ENCODE peak calls at places on chromosomes 4 and X, in seven cellular contexts. F is NB4, O is adrenal gland, K is H9, N is HFFc6, V is lung, A is endothelial cell. R is an unnamed sample.

GRCh38 chrX:30957753-30958152 is 68.7 kb upstream of the TAB3 start:
- DNase-seq in A (no peak), V (no peak), F (no peak), O (peak), N (peak), K (no peak), R (no peak)

GRCh38 chrX:14920196-14920595 is 47.0 kb downstream of the MOSPD2 start:
- DNase-seq in K (no peak), N (peak), A (no peak), F (no peak), V (no peak), O (no peak), R (peak)

GRCh38 chrX:39996561-39996960 is 101.2 kb downstream of the BCOR start:
- DNase-seq in A (no peak), V (no peak), F (no peak), N (no peak), K (no peak), O (no peak), R (no peak)

GRCh38 chr4:6180841-6181631 is 19.3 kb downstream of the JAKMIP1 start:
- DNase-seq in V (no peak), N (no peak), F (no peak), A (no peak), O (no peak), K (no peak), R (no peak)

GRCh38 chr4:140049924-140050681 is 103.9 kb downstream of the MAML3 start:
- DNase-seq in F (peak), N (no peak), K (peak), A (peak), V (no peak), O (no peak), R (no peak)

GRCh38 chr4:19346636-19347035 is 905.1 kb upstream of the SLIT2 start:
- DNase-seq in A (no peak), N (no peak), K (no peak), F (no peak), O (no peak), V (no peak), R (no peak)

GRCh38 chr4:185865901-185866328 is 53.9 kb upstream of the SORBS2 start:
- DNase-seq in A (no peak), K (no peak), F (no peak), N (peak), O (no peak), V (no peak), R (no peak)

GRCh38 chr4:86556791-86557415 is 37.2 kb upstream of the PTPN13 start:
- DNase-seq in V (no peak), K (no peak), N (no peak), O (no peak), F (peak), A (no peak), R (peak)

GRCh38 chrX:10109695-10110094 is 47.1 kb upstream of the CLCN4 start:
- DNase-seq in F (no peak), V (peak), N (no peak), K (no peak), O (peak), A (no peak), R (no peak)

GRCh38 chrX:134244043-134244442 is 7.1 kb downstream of the CCDC160 start:
- DNase-seq in V (no peak), F (no peak), O (no peak), A (no peak), K (no peak), N (no peak), R (no peak)

GRCh38 chr4:155400893-155401292 is 24.1 kb upstream of the MAP9 start:
- DNase-seq in K (no peak), V (no peak), N (no peak), F (no peak), A (no peak), O (no peak), R (no peak)

GRCh38 chrX:153765138-153766079 is 1.4 kb downstream of the PLXNB3 start:
- DNase-seq in V (no peak), N (no peak), K (peak), F (no peak), A (peak), O (peak), R (no peak)

GRCh38 chrX:2710496-2710895 is 19.4 kb downstream of the CD99 start:
- DNase-seq in K (no peak), A (no peak), O (no peak), V (no peak), F (no peak), N (no peak), R (no peak)

GRCh38 chrX:148572332-148572731 is 71.9 kb downstream of the AFF2 start:
- DNase-seq in F (peak), K (no peak), V (no peak), O (no peak), N (no peak), A (no peak), R (no peak)

GRCh38 chr4:162952232-162952631 is 214.5 kb downstream of the NAF1 start:
- DNase-seq in K (no peak), F (peak), A (no peak), O (peak), N (no peak), V (no peak), R (no peak)

GRCh38 chrX:8738588-8739189 is 6.8 kb upstream of the ANOS1 start:
- DNase-seq in F (peak), N (no peak), V (peak), A (peak), K (no peak), O (peak), R (no peak)

GRCh38 chr4:120554086-120554485 is 368.4 kb downstream of the PRDM5 start:
- DNase-seq in F (no peak), N (no peak), O (no peak), V (no peak), A (no peak), K (no peak), R (no peak)

GRCh38 chrX:151082077-151082948 is 94.1 kb upstream of the GPR50 start:
- DNase-seq in N (peak), K (peak), A (peak), O (peak), F (peak), V (peak), R (no peak)

DNA sequence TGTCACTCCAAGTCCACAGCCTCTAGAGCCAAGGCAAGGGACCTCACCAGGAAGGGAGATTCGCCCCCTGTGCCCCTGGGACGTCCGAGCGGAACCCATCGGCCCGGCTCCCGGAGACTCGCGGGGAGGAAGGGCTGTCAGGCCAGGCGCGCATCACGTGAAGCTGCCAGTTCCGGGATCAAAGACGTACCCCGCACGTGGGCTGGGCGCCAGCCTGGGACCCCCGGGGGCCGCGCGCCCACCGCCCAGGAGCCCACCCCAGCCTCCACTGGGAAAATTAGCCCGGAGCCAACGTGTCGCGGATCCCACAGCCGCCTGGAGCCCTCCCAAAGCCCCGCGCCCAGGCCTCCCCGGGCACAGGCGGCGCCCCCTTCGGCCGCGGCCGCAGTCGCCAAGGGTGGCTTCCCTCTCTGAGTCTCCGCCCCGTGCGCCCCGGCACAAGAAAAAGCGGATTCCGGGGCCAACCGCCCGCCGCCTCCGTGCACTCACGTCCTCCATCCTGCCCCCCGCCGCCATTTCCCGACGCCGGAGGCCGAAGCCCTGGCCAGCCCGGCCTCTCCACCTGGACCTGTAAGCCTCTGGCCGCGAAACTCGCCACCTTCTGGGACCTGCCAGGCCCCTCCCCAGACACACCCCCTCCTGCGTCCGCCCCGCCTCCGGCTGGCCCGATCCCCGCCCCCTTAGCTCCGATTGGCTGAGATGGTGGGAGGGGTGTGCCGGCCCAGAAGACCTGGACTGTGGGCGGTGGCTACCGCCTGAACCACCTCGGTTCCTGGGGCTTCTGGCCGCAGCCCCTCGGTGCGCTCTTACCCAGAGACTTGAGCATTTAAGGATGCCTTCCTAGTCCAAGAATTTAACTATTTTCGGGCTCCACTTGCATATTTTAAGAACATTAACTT is at the start of gene TMEM192:
- DNase-seq in A (peak), V (peak), O (peak), N (peak), F (peak), K (peak), R (peak)
- TF ChIP-seq CTCF in A (no peak), V (no peak), O (peak), N (no peak), F (peak), K (peak), R (no peak)

GRCh38 chrX:152635941-152636340 is 1.8 kb upstream of the GABRQ start:
- DNase-seq in N (peak), F (peak), A (peak), O (peak), K (peak), V (no peak), R (no peak)
- TF ChIP-seq CTCF in N (peak), F (peak), A (peak), O (peak), K (peak), V (no peak), R (peak)

GRCh38 chr4:98779021-98779420 is 120.6 kb upstream of the TSPAN5 start:
- DNase-seq in N (no peak), F (no peak), V (no peak), A (no peak), O (no peak), K (no peak), R (no peak)

GRCh38 chr4:98780111-98780549 is 121.7 kb upstream of the TSPAN5 start:
- DNase-seq in N (no peak), F (no peak), A (no peak), K (no peak), V (no peak), O (no peak), R (no peak)

GRCh38 chr4:98781641-98782348 is 123.4 kb upstream of the TSPAN5 start:
- DNase-seq in V (no peak), O (no peak), N (no peak), K (no peak), A (no peak), F (no peak), R (no peak)

GRCh38 chr4:98778206-98778605 is 119.8 kb upstream of the TSPAN5 start:
- DNase-seq in O (no peak), A (no peak), N (peak), K (no peak), V (no peak), F (peak), R (peak)

DNA sequence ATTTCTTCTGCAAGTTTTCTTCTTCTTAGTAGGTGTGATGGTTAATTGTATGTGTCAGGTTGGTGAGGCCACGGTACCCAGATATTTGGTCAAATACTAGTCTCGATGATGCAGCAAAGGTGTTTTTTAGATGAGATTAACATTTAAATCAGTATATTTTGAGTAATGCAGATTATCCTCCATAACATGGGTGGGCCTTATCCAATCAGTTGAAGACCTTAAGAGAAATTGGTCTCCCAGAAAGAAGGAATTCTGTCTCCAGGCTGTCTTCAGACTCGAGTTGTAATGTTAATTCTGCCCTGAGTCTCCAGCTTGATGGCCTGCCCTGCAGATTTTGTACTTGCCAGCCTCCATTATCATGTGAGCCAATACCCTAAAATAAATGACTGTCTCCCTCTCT is 122.5 kb upstream of the TSPAN5 start:
- DNase-seq in O (no peak), F (no peak), N (no peak), K (no peak), V (no peak), A (no peak), R (no peak)
- TF ChIP-seq CTCF in O (no peak), F (no peak), N (no peak), K (no peak), V (no peak), A (no peak), R (no peak)

GRCh38 chr4:69684821-69685220 is 31.8 kb upstream of the UGT2A1 start:
- DNase-seq in K (no peak), O (no peak), A (no peak), V (no peak), F (no peak), N (no peak), R (no peak)

GRCh38 chr4:69689530-69690111 is 36.6 kb upstream of the UGT2A1 start:
- DNase-seq in N (peak), O (no peak), V (no peak), F (peak), K (no peak), A (no peak), R (no peak)
- TF ChIP-seq CTCF in N (peak), O (peak), V (peak), F (peak), K (peak), A (peak), R (peak)

GRCh38 chr4:90815569-90815968 is 688.4 kb downstream of the CCSER1 start:
- DNase-seq in N (no peak), F (no peak), A (no peak), O (no peak), V (no peak), K (no peak), R (no peak)

GRCh38 chr4:90816754-90817153 is 689.6 kb downstream of the CCSER1 start:
- DNase-seq in F (no peak), A (no peak), N (no peak), K (no peak), O (no peak), V (no peak), R (no peak)
- TF ChIP-seq CTCF in F (no peak), A (no peak), N (no peak), K (no peak), O (no peak), V (no peak), R (no peak)

DNA sequence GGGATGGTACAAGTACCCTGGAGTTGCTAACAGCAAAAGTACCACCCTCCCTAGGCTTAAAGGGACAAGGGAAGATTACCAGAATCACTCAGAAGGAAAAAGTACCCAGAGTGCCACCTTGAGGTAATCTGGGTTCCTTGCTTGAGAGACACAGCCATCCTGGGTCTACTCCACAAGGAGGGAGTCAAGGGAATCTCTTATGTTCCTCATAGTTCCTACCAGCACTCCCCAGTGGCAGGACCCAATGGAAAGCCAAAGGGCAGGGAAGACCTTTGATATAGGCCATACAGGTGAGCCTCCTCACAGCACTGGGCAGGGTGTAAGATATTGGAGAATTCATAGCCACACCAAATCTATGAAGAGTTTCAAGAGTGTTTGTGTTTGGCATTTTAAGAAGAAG is 5.7 kb downstream of the IL2 start:
- DNase-seq in V (no peak), F (peak), K (peak), N (peak), A (peak), O (no peak), R (no peak)
- TF ChIP-seq CTCF in V (no peak), F (peak), K (peak), N (peak), A (no peak), O (no peak), R (peak)

R was measured in BJ.